ENCODE peak calls at places on chromosomes 4 and X, in ten cellular contexts. One of them, this sample, is unnamed.

GRCh38 chr4:151931563-151931962 is 170.8 kb upstream of the GATB start:
- DNase-seq in adrenal gland: no peak
- DNase-seq in keratinocyte: no peak
- DNase-seq in heart left ventricle: no peak
- DNase-seq in naive thymus-derived CD4-positive, alpha-beta T cell: no peak
- DNase-seq in esophagus squamous epithelium: no peak
- DNase-seq in fibroblast of lung: no peak
- DNase-seq in kidney: no peak
- DNase-seq in CD4-positive, alpha-beta memory T cell: no peak
- DNase-seq in SJSA1: no peak
- DNase-seq in this sample: no peak

GRCh38 chrX:1242901-1243402 is 25.7 kb upstream of the CSF2RA start:
- DNase-seq in adrenal gland: no peak
- DNase-seq in keratinocyte: no peak
- DNase-seq in heart left ventricle: no peak
- DNase-seq in naive thymus-derived CD4-positive, alpha-beta T cell: peak; percentile 13
- DNase-seq in esophagus squamous epithelium: no peak
- DNase-seq in fibroblast of lung: no peak
- DNase-seq in kidney: peak; percentile 50
- DNase-seq in CD4-positive, alpha-beta memory T cell: no peak
- DNase-seq in SJSA1: no peak
- DNase-seq in this sample: no peak

GRCh38 chr4:121900132-121900983 is 30.1 kb upstream of the BBS7 start:
- DNase-seq in adrenal gland: peak; percentile 57
- DNase-seq in keratinocyte: no peak
- DNase-seq in heart left ventricle: peak; percentile 23
- DNase-seq in naive thymus-derived CD4-positive, alpha-beta T cell: peak; percentile 58
- DNase-seq in esophagus squamous epithelium: no peak
- DNase-seq in fibroblast of lung: peak; percentile 40
- DNase-seq in kidney: no peak
- DNase-seq in CD4-positive, alpha-beta memory T cell: peak; percentile 51
- DNase-seq in SJSA1: no peak
- DNase-seq in this sample: no peak

GRCh38 chrX:130994671-130995070 is 63.5 kb upstream of the ARHGAP36 start:
- DNase-seq in adrenal gland: peak; percentile 19
- DNase-seq in keratinocyte: no peak
- DNase-seq in heart left ventricle: no peak
- DNase-seq in naive thymus-derived CD4-positive, alpha-beta T cell: no peak
- DNase-seq in esophagus squamous epithelium: no peak
- DNase-seq in fibroblast of lung: no peak
- DNase-seq in kidney: no peak
- DNase-seq in CD4-positive, alpha-beta memory T cell: no peak
- DNase-seq in SJSA1: no peak
- DNase-seq in this sample: no peak

GRCh38 chrX:121000589-121000988 is 15.0 kb upstream of the CT47A1 start:
- DNase-seq in adrenal gland: no peak
- DNase-seq in keratinocyte: no peak
- DNase-seq in heart left ventricle: no peak
- DNase-seq in naive thymus-derived CD4-positive, alpha-beta T cell: no peak
- DNase-seq in esophagus squamous epithelium: no peak
- DNase-seq in fibroblast of lung: peak; percentile 9
- DNase-seq in kidney: no peak
- DNase-seq in CD4-positive, alpha-beta memory T cell: no peak
- DNase-seq in SJSA1: no peak
- DNase-seq in this sample: no peak

GRCh38 chr4:15774020-15774420 is 4.1 kb upstream of the CD38 start:
- DNase-seq in adrenal gland: no peak
- DNase-seq in keratinocyte: no peak
- DNase-seq in heart left ventricle: no peak
- DNase-seq in naive thymus-derived CD4-positive, alpha-beta T cell: no peak
- DNase-seq in esophagus squamous epithelium: no peak
- DNase-seq in fibroblast of lung: no peak
- DNase-seq in kidney: no peak
- DNase-seq in CD4-positive, alpha-beta memory T cell: no peak
- DNase-seq in SJSA1: no peak
- DNase-seq in this sample: no peak

GRCh38 chr4:135429528-135429927 is 1227.9 kb upstream of the PABPC4L start:
- DNase-seq in adrenal gland: no peak
- DNase-seq in keratinocyte: no peak
- DNase-seq in heart left ventricle: no peak
- DNase-seq in naive thymus-derived CD4-positive, alpha-beta T cell: no peak
- DNase-seq in esophagus squamous epithelium: no peak
- DNase-seq in fibroblast of lung: no peak
- DNase-seq in kidney: no peak
- DNase-seq in CD4-positive, alpha-beta memory T cell: no peak
- DNase-seq in SJSA1: no peak
- DNase-seq in this sample: no peak

GRCh38 chrX:15601932-15602331 is 1.2 kb upstream of the ACE2 start:
- DNase-seq in adrenal gland: no peak
- DNase-seq in keratinocyte: no peak
- DNase-seq in heart left ventricle: no peak
- DNase-seq in naive thymus-derived CD4-positive, alpha-beta T cell: no peak
- DNase-seq in esophagus squamous epithelium: no peak
- DNase-seq in fibroblast of lung: no peak
- DNase-seq in kidney: no peak
- DNase-seq in CD4-positive, alpha-beta memory T cell: no peak
- DNase-seq in SJSA1: no peak
- DNase-seq in this sample: no peak

GRCh38 chrX:24372021-24372763 is 11.8 kb downstream of the SUPT20HL1 start:
- DNase-seq in adrenal gland: no peak
- DNase-seq in keratinocyte: no peak
- DNase-seq in heart left ventricle: no peak
- DNase-seq in naive thymus-derived CD4-positive, alpha-beta T cell: no peak
- DNase-seq in esophagus squamous epithelium: no peak
- DNase-seq in fibroblast of lung: no peak
- DNase-seq in kidney: no peak
- DNase-seq in CD4-positive, alpha-beta memory T cell: no peak
- DNase-seq in SJSA1: no peak
- DNase-seq in this sample: no peak

GRCh38 chr4:99025506-99025905 is 30.0 kb downstream of the METAP1 start:
- DNase-seq in adrenal gland: no peak
- DNase-seq in keratinocyte: no peak
- DNase-seq in heart left ventricle: no peak
- DNase-seq in naive thymus-derived CD4-positive, alpha-beta T cell: no peak
- DNase-seq in esophagus squamous epithelium: no peak
- DNase-seq in fibroblast of lung: no peak
- DNase-seq in kidney: no peak
- DNase-seq in CD4-positive, alpha-beta memory T cell: no peak
- DNase-seq in SJSA1: no peak
- DNase-seq in this sample: no peak

GRCh38 chrX:119692241-119693031 is 532 bp downstream of the SEPTIN6 start:
- DNase-seq in adrenal gland: peak; percentile 68
- DNase-seq in keratinocyte: no peak
- DNase-seq in heart left ventricle: peak; percentile 27
- DNase-seq in naive thymus-derived CD4-positive, alpha-beta T cell: peak; percentile 81
- DNase-seq in esophagus squamous epithelium: no peak
- DNase-seq in fibroblast of lung: peak; percentile 27
- DNase-seq in kidney: peak; percentile 81
- DNase-seq in CD4-positive, alpha-beta memory T cell: peak; percentile 84
- DNase-seq in SJSA1: no peak
- DNase-seq in this sample: peak; percentile 72

GRCh38 chr4:163623787-163624186 is 129.3 kb downstream of the TMA16 start:
- DNase-seq in adrenal gland: no peak
- DNase-seq in keratinocyte: no peak
- DNase-seq in heart left ventricle: no peak
- DNase-seq in naive thymus-derived CD4-positive, alpha-beta T cell: no peak
- DNase-seq in esophagus squamous epithelium: no peak
- DNase-seq in fibroblast of lung: no peak
- DNase-seq in kidney: no peak
- DNase-seq in CD4-positive, alpha-beta memory T cell: no peak
- DNase-seq in SJSA1: no peak
- DNase-seq in this sample: no peak

GRCh38 chr4:110514889-110515479 is 39.0 kb downstream of the ENPEP start:
- DNase-seq in adrenal gland: no peak
- DNase-seq in keratinocyte: no peak
- DNase-seq in heart left ventricle: no peak
- DNase-seq in naive thymus-derived CD4-positive, alpha-beta T cell: peak; percentile 44
- DNase-seq in esophagus squamous epithelium: no peak
- DNase-seq in fibroblast of lung: peak; percentile 18
- DNase-seq in kidney: no peak
- DNase-seq in CD4-positive, alpha-beta memory T cell: no peak
- DNase-seq in SJSA1: no peak
- DNase-seq in this sample: no peak

GRCh38 chrX:134375691-134376090 is 84.3 kb upstream of the HPRT1 start:
- DNase-seq in adrenal gland: no peak
- DNase-seq in keratinocyte: no peak
- DNase-seq in heart left ventricle: no peak
- DNase-seq in naive thymus-derived CD4-positive, alpha-beta T cell: no peak
- DNase-seq in esophagus squamous epithelium: no peak
- DNase-seq in fibroblast of lung: no peak
- DNase-seq in kidney: no peak
- DNase-seq in CD4-positive, alpha-beta memory T cell: no peak
- DNase-seq in SJSA1: no peak
- DNase-seq in this sample: no peak

GRCh38 chrX:134374910-134375309 is 85.1 kb upstream of the HPRT1 start:
- DNase-seq in adrenal gland: no peak
- DNase-seq in keratinocyte: no peak
- DNase-seq in heart left ventricle: no peak
- DNase-seq in naive thymus-derived CD4-positive, alpha-beta T cell: no peak
- DNase-seq in esophagus squamous epithelium: no peak
- DNase-seq in fibroblast of lung: peak; percentile 56
- DNase-seq in kidney: no peak
- DNase-seq in CD4-positive, alpha-beta memory T cell: no peak
- DNase-seq in SJSA1: no peak
- DNase-seq in this sample: no peak

GRCh38 chrX:134373736-134374135 is 86.2 kb upstream of the HPRT1 start:
- DNase-seq in adrenal gland: no peak
- DNase-seq in keratinocyte: no peak
- DNase-seq in heart left ventricle: no peak
- DNase-seq in naive thymus-derived CD4-positive, alpha-beta T cell: no peak
- DNase-seq in esophagus squamous epithelium: no peak
- DNase-seq in fibroblast of lung: no peak
- DNase-seq in kidney: no peak
- DNase-seq in CD4-positive, alpha-beta memory T cell: peak; percentile 25
- DNase-seq in SJSA1: no peak
- DNase-seq in this sample: no peak

GRCh38 chrX:134371133-134371532 is 88.8 kb upstream of the HPRT1 start:
- DNase-seq in adrenal gland: no peak
- DNase-seq in keratinocyte: no peak
- DNase-seq in heart left ventricle: no peak
- DNase-seq in naive thymus-derived CD4-positive, alpha-beta T cell: no peak
- DNase-seq in esophagus squamous epithelium: no peak
- DNase-seq in fibroblast of lung: no peak
- DNase-seq in kidney: no peak
- DNase-seq in CD4-positive, alpha-beta memory T cell: no peak
- DNase-seq in SJSA1: no peak
- DNase-seq in this sample: no peak

GRCh38 chrX:134374294-134374693 is 85.7 kb upstream of the HPRT1 start:
- DNase-seq in adrenal gland: no peak
- DNase-seq in keratinocyte: no peak
- DNase-seq in heart left ventricle: no peak
- DNase-seq in naive thymus-derived CD4-positive, alpha-beta T cell: no peak
- DNase-seq in esophagus squamous epithelium: no peak
- DNase-seq in fibroblast of lung: peak; percentile 12
- DNase-seq in kidney: no peak
- DNase-seq in CD4-positive, alpha-beta memory T cell: no peak
- DNase-seq in SJSA1: no peak
- DNase-seq in this sample: no peak
- H3K4me1 ChIP-seq in adrenal gland: no peaks in the 10 kb centered on the region
- H3K4me1 ChIP-seq in keratinocyte: peaks cover 6% of the 10 kb centered on the region
- H3K4me1 ChIP-seq in heart left ventricle: peaks cover 12% of the 10 kb centered on the region
- H3K4me1 ChIP-seq in naive thymus-derived CD4-positive, alpha-beta T cell: peaks cover 3% of the 10 kb centered on the region
- H3K4me1 ChIP-seq in esophagus squamous epithelium: no peaks in the 10 kb centered on the region
- H3K4me1 ChIP-seq in fibroblast of lung: no peaks in the 10 kb centered on the region
- H3K4me1 ChIP-seq in kidney: no peaks in the 10 kb centered on the region
- H3K4me1 ChIP-seq in CD4-positive, alpha-beta memory T cell: peaks cover 27% of the 10 kb centered on the region
- H3K4me1 ChIP-seq in SJSA1: peaks cover 5% of the 10 kb centered on the region
- H3K4me1 ChIP-seq in this sample: no peaks in the 10 kb centered on the region

DNA sequence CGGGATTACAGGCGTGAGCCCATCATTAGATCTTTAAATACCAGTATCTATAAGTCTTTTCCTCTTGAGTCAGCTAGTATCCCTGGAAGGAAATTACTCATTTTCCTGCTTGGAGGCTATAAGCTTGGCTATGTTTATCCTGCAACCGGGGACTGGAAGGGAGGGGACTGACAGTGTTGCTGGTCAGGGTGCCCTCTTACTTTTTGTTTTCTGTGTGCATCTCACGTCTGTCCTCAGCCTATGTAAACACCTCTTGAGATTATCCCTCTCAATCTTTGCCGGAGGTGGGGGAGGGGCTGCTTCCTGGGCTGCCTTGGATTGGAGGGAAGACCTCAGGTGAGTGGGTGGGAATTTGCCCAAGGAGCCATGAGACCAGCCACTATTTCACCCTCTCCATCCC is 37.0 kb downstream of the HTT start:
- DNase-seq in adrenal gland: no peak
- DNase-seq in keratinocyte: no peak
- DNase-seq in heart left ventricle: no peak
- DNase-seq in naive thymus-derived CD4-positive, alpha-beta T cell: no peak
- DNase-seq in esophagus squamous epithelium: no peak
- DNase-seq in fibroblast of lung: peak; percentile 58
- DNase-seq in kidney: no peak
- DNase-seq in CD4-positive, alpha-beta memory T cell: no peak
- DNase-seq in SJSA1: no peak
- DNase-seq in this sample: no peak
- H3K9me3 ChIP-seq in adrenal gland: no peaks in the 10 kb centered on the region
- H3K9me3 ChIP-seq in keratinocyte: no peaks in the 10 kb centered on the region
- H3K9me3 ChIP-seq in heart left ventricle: no peaks in the 10 kb centered on the region
- H3K9me3 ChIP-seq in naive thymus-derived CD4-positive, alpha-beta T cell: no peaks in the 10 kb centered on the region
- H3K9me3 ChIP-seq in esophagus squamous epithelium: no peaks in the 10 kb centered on the region
- H3K9me3 ChIP-seq in fibroblast of lung: no peaks in the 10 kb centered on the region
- H3K9me3 ChIP-seq in kidney: no peaks in the 10 kb centered on the region
- H3K9me3 ChIP-seq in CD4-positive, alpha-beta memory T cell: no peaks in the 10 kb centered on the region
- H3K9me3 ChIP-seq in SJSA1: no peaks in the 10 kb centered on the region
- H3K9me3 ChIP-seq in this sample: no peaks in the 10 kb centered on the region

GRCh38 chrX:153775631-153776595 is 4.9 kb upstream of the SRPK3 start:
- DNase-seq in adrenal gland: no peak
- DNase-seq in keratinocyte: no peak
- DNase-seq in heart left ventricle: peak; percentile 3
- DNase-seq in naive thymus-derived CD4-positive, alpha-beta T cell: no peak
- DNase-seq in esophagus squamous epithelium: no peak
- DNase-seq in fibroblast of lung: no peak
- DNase-seq in kidney: peak; percentile 68
- DNase-seq in CD4-positive, alpha-beta memory T cell: no peak
- DNase-seq in SJSA1: no peak
- DNase-seq in this sample: no peak
- H3K4me1 ChIP-seq in adrenal gland: no peaks in the 10 kb centered on the region
- H3K4me1 ChIP-seq in keratinocyte: peaks cover 5% of the 10 kb centered on the region
- H3K4me1 ChIP-seq in heart left ventricle: peaks cover 5% of the 10 kb centered on the region
- H3K4me1 ChIP-seq in naive thymus-derived CD4-positive, alpha-beta T cell: no peaks in the 10 kb centered on the region
- H3K4me1 ChIP-seq in esophagus squamous epithelium: peaks cover 4% of the 10 kb centered on the region
- H3K4me1 ChIP-seq in fibroblast of lung: no peaks in the 10 kb centered on the region
- H3K4me1 ChIP-seq in kidney: no peaks in the 10 kb centered on the region
- H3K4me1 ChIP-seq in CD4-positive, alpha-beta memory T cell: no peaks in the 10 kb centered on the region
- H3K4me1 ChIP-seq in SJSA1: no peaks in the 10 kb centered on the region
- H3K4me1 ChIP-seq in this sample: no peaks in the 10 kb centered on the region

DNA sequence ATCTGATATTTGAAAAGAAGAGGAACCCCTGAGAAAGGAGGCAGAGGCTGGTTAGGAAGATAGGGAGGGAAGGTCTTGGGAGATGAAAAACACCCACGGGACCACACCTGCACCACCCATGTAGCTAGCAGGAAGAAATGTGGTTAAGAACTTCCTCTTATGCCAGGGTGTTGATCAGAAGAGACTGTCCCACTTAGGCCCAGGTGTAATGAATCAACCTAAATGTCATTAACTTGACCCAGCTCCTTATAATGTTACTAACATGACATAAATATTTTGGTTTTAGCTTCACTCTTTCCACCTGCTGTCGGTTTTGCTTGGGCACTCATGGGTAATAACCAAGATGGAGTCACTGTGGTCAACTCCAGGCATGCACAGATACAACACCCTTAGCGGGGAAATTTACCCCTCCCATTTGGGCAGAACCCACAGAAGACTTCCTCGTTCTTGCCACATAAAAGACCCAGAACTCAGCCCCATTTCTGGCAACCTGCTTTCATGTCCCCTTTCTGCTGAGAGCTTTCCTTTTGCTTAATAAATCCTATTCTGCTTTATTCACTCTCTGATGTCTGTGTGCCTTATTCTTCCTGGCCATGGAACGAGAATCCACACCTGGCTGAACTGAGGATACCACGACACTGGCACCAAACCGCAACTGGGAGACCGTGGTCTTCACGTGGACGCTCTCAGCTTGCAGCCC is 46.8 kb downstream of the ZNF141 start:
- DNase-seq in adrenal gland: no peak
- DNase-seq in keratinocyte: no peak
- DNase-seq in heart left ventricle: no peak
- DNase-seq in naive thymus-derived CD4-positive, alpha-beta T cell: no peak
- DNase-seq in esophagus squamous epithelium: no peak
- DNase-seq in fibroblast of lung: no peak
- DNase-seq in kidney: no peak
- DNase-seq in CD4-positive, alpha-beta memory T cell: no peak
- DNase-seq in SJSA1: no peak
- DNase-seq in this sample: no peak
- H3K9me3 ChIP-seq in adrenal gland: peaks cover 20% of the 10 kb centered on the region
- H3K9me3 ChIP-seq in keratinocyte: peaks cover 20% of the 10 kb centered on the region
- H3K9me3 ChIP-seq in heart left ventricle: peaks cover 90% of the 10 kb centered on the region
- H3K9me3 ChIP-seq in naive thymus-derived CD4-positive, alpha-beta T cell: peaks cover 48% of the 10 kb centered on the region
- H3K9me3 ChIP-seq in esophagus squamous epithelium: peaks cover 22% of the 10 kb centered on the region
- H3K9me3 ChIP-seq in fibroblast of lung: no peaks in the 10 kb centered on the region
- H3K9me3 ChIP-seq in kidney: peaks cover 30% of the 10 kb centered on the region
- H3K9me3 ChIP-seq in CD4-positive, alpha-beta memory T cell: peaks cover 70% of the 10 kb centered on the region
- H3K9me3 ChIP-seq in SJSA1: no peaks in the 10 kb centered on the region
- H3K9me3 ChIP-seq in this sample: peaks cover 17% of the 10 kb centered on the region